ENCODE peak calls at places on chromosome 16, in ten cellular contexts. C, D, T, H, X, N, M, F, S and P are unnamed samples.

GRCh38 chr16:89887243-89887642 is 13.9 kb downstream of the TCF25 start:
- DNase-seq in C (no peak), D (no peak), T (no peak), H (no peak), X (no peak), N (no peak), M (no peak), F (no peak), S (no peak), P (no peak)

GRCh38 chr16:66832190-66832589 is 1.4 kb upstream of the NAE1 start:
- DNase-seq in C (no peak), D (no peak), T (no peak), H (no peak), X (no peak), N (no peak), M (no peak), F (no peak), S (no peak), P (peak)

GRCh38 chr16:63302841-63303240 is 1266.6 kb upstream of the CDH8 start:
- DNase-seq in C (no peak), D (no peak), T (no peak), H (no peak), X (no peak), N (no peak), M (no peak), F (no peak), S (no peak), P (no peak)

GRCh38 chr16:2963611-2964415 is at the start of gene KREMEN2:
- DNase-seq in C (no peak), D (peak), T (peak), H (no peak), X (no peak), N (no peak), M (no peak), F (no peak), S (peak), P (no peak)

GRCh38 chr16:85258616-85259015 is 146.3 kb upstream of the CIBAR2 start:
- DNase-seq in C (no peak), D (no peak), T (no peak), H (no peak), X (no peak), N (no peak), M (no peak), F (no peak), S (no peak), P (no peak)

GRCh38 chr16:7236824-7237410 is 95.7 kb upstream of the RBFOX1 start:
- DNase-seq in C (no peak), D (no peak), T (no peak), H (no peak), X (no peak), N (no peak), M (no peak), F (no peak), S (no peak), P (no peak)

GRCh38 chr16:63577891-63578290 is 1541.7 kb upstream of the CDH8 start:
- DNase-seq in C (no peak), D (no peak), T (no peak), H (no peak), X (no peak), N (no peak), M (no peak), F (no peak), S (no peak), P (no peak)

GRCh38 chr16:55000595-55000994 is 69.9 kb downstream of the IRX5 start:
- DNase-seq in C (no peak), D (no peak), T (peak), H (peak), X (peak), N (no peak), M (no peak), F (no peak), S (no peak), P (no peak)

GRCh38 chr16:24834459-24835335 is 11.1 kb upstream of the SLC5A11 start:
- DNase-seq in C (no peak), D (no peak), T (peak), H (peak), X (no peak), N (peak), M (no peak), F (no peak), S (peak), P (peak)

GRCh38 chr16:84803146-84803545 is 16.6 kb upstream of the CRISPLD2 start:
- DNase-seq in C (no peak), D (no peak), T (no peak), H (no peak), X (no peak), N (no peak), M (no peak), F (no peak), S (no peak), P (no peak)

GRCh38 chr16:66954097-66954659 is 6.9 kb upstream of the CES3 start:
- DNase-seq in C (peak), D (peak), T (peak), H (peak), X (no peak), N (peak), M (no peak), F (peak), S (peak), P (peak)

GRCh38 chr16:54928016-54928356 is 2.7 kb upstream of the IRX5 start:
- DNase-seq in C (no peak), D (no peak), T (peak), H (no peak), X (no peak), N (peak), M (no peak), F (no peak), S (peak), P (no peak)

GRCh38 chr16:24748242-24748641 is 18.8 kb downstream of the TNRC6A start:
- DNase-seq in C (peak), D (no peak), T (peak), H (peak), X (peak), N (no peak), M (no peak), F (peak), S (no peak), P (peak)

GRCh38 chr16:56355221-56355620 is 70.1 kb downstream of the AMFR start:
- DNase-seq in C (no peak), D (peak), T (no peak), H (no peak), X (no peak), N (no peak), M (peak), F (no peak), S (no peak), P (no peak)

GRCh38 chr16:525520-526180 is 1.9 kb upstream of the CAPN15 start:
- DNase-seq in C (no peak), D (no peak), T (peak), H (peak), X (peak), N (no peak), M (no peak), F (no peak), S (no peak), P (peak)

GRCh38 chr16:46620265-46621005 is 744 bp downstream of the SHCBP1 start:
- DNase-seq in C (no peak), D (no peak), T (peak), H (no peak), X (no peak), N (peak), M (no peak), F (no peak), S (no peak), P (peak)

GRCh38 chr16:56998861-56999260 is 9.5 kb downstream of the NLRC5 start:
- DNase-seq in C (no peak), D (no peak), T (no peak), H (no peak), X (no peak), N (no peak), M (no peak), F (no peak), S (no peak), P (no peak)

GRCh38 chr16:47834485-47835024 is 321.2 kb downstream of the ABCC12 start:
- DNase-seq in C (no peak), D (no peak), T (no peak), H (no peak), X (no peak), N (no peak), M (no peak), F (no peak), S (no peak), P (no peak)

GRCh38 chr16:7038475-7038874 is 294.2 kb upstream of the RBFOX1 start:
- DNase-seq in C (no peak), D (no peak), T (no peak), H (no peak), X (no peak), N (no peak), M (no peak), F (no peak), S (no peak), P (no peak)

DNA sequence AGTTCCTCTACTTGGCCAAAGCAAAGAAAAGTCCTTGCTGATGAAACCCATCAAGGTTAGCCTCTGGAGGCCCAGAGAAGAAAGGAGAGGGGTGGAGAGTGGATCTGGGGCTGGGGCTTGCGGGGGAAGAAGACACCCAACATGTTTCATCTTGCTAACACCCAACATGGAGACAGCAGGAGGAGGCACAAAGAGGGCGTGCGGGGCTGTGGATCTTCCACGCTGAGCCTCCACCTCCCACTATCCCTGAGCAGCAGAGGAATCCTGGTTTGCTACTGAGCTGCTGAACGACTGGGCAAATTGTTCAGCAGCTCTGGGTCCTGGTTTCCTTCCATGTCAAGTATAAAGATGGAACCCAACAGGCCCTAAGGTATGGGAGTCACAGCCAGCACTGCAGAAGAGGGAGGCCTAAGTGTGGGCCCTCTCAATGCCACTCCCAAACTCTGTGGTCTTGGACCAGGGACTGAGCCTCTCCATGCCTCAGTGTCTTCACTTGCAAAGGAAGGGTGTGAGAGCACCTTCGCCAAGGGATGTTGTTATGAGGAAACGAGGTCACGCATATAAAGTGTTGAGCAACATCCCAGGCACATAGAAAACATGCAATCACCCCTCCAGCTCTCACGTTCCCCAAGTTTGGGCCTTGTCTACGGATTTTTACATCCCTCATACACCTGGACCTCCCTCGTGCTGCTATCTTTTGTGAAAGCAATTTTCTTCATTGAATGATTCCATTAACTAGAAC is 122.5 kb downstream of the XYLT1 start:
- DNase-seq in C (no peak), D (no peak), T (no peak), H (no peak), X (no peak), N (no peak), M (no peak), F (no peak), S (no peak), P (no peak)
- H3K4me3 ChIP-seq in C (no peak), D (no peak), T (no peak), H (no peak), X (no peak), N (no peak), M (no peak), F (no peak), S (no peak), P (no peak)

GRCh38 chr16:20902426-20902825 is 1.9 kb downstream of the LYRM1 start:
- DNase-seq in C (no peak), D (no peak), T (no peak), H (no peak), X (no peak), N (no peak), M (no peak), F (no peak), S (no peak), P (no peak)
- H3K4me3 ChIP-seq in C (no peak), D (peak), T (no peak), H (no peak), X (no peak), N (no peak), M (peak), F (peak), S (no peak), P (no peak)

GRCh38 chr16:81553814-81554675 is 109.4 kb downstream of the CMIP start:
- DNase-seq in C (no peak), D (no peak), T (no peak), H (no peak), X (no peak), N (peak), M (no peak), F (no peak), S (no peak), P (peak)

GRCh38 chr16:81556715-81557284 is 112.2 kb downstream of the CMIP start:
- DNase-seq in C (no peak), D (no peak), T (no peak), H (peak), X (no peak), N (no peak), M (no peak), F (no peak), S (no peak), P (no peak)

GRCh38 chr16:81553080-81553813 is 108.6 kb downstream of the CMIP start:
- DNase-seq in C (no peak), D (no peak), T (peak), H (peak), X (no peak), N (no peak), M (no peak), F (no peak), S (no peak), P (no peak)

GRCh38 chr16:81555660-81556059 is 111.1 kb downstream of the CMIP start:
- DNase-seq in C (no peak), D (no peak), T (no peak), H (no peak), X (no peak), N (no peak), M (no peak), F (no peak), S (no peak), P (no peak)

GRCh38 chr16:81554993-81555392 is 110.4 kb downstream of the CMIP start:
- DNase-seq in C (no peak), D (no peak), T (no peak), H (no peak), X (no peak), N (no peak), M (no peak), F (no peak), S (no peak), P (no peak)
- H3K4me3 ChIP-seq in C (no peak), D (no peak), T (no peak), H (no peak), X (no peak), N (no peak), M (no peak), F (no peak), S (no peak), P (no peak)

DNA sequence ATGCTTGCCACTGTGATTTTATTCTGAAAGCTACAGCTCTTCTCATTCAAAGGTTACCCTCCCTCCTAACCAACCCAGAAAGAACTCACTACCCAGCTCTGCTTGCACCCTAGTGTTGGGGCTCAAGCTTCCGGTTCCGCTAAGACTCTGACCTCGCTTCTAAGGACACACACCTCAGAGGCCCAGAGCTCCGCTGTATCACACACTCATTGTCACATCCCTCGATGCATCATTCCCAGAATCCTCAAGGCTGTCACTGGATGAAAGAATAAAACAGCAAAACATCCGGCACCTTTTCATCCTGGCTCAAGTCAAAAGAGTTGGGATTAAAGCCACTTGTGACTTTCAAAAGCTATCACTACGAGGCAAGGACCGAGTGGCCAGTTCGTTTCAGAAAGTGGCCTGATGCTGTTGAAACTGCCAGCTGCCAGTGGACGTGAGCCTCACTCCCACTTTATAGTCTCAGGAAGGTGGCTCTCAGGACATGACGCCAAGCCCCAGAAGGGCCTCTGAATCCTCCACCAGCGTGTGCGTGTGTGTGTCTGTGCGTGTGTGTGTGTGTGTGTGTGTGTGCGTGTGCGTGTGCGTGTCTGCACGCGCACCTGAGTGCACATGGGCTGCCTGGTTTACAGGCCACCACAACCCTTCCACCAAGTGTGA is 29.0 kb downstream of the ZFHX3 start:
- DNase-seq in C (no peak), D (no peak), T (no peak), H (no peak), X (no peak), N (no peak), M (no peak), F (no peak), S (peak), P (no peak)
- H3K4me3 ChIP-seq in C (no peak), D (no peak), T (no peak), H (no peak), X (no peak), N (no peak), M (peak), F (peak), S (no peak), P (no peak)

DNA sequence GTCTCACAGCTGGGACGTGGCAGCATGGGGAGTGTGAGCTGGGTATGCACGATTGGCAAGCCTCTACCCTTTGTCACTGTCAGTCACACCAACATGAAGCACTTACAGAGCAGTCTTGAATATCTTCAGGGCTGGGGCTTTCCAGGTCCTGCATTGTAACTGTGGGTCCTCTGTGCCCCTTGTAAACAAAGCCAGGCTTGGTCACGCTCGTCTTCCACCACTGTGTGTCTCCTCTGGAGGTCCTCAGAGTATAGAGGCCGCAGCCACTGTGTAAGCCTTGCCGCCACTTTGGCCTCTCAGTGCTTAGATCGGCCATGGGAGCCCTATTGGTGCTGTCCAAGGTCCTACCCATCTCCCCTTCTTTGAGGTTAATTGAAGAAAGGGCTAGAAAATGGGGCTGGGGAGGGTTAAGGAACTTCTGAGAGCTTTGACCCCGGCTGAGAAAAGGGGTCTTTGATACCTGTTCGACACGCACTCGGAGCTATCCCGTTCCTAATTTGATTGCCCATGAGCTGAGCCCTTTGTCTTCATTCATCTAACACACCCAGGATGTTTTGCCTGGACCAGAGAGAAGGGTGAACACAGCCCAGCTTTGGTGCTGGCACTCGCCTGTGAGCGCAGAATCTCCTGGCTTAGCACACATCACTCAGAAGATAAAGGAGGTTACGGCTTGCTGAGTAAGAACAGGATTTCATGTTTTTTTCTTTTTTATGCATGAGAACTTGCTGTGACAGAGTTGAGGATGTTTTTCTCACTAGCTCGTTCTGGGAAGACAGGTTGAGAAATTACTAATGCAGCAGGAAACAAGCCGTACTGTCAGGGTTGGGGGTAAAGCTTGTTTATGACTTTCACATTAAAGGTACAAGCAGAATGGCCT is 267.9 kb downstream of the CPPED1 start:
- DNase-seq in C (no peak), D (no peak), T (no peak), H (no peak), X (no peak), N (no peak), M (no peak), F (no peak), S (peak), P (no peak)
- H3K4me3 ChIP-seq in C (no peak), D (no peak), T (no peak), H (no peak), X (no peak), N (no peak), M (no peak), F (no peak), S (no peak), P (no peak)

DNA sequence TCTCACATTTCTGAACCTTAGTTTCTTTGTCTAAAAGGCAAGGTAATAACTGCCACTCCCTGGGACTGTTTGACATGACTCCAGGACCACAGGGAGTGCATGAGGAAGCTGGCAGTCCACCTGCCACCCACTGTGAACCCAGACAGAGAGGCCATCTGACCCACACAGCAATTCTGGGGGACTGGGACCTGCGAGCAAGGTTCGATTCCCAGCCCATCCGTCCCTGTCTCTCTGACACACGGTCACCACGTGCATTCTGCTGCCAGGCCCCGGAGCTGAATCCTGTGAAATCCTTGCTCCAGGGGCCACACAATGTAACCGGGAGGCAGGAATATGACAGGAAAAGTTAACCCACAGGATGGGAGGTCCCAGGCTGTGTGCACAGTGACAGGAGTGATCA is 218.8 kb upstream of the FOXF1 start:
- DNase-seq in C (no peak), D (no peak), T (no peak), H (no peak), X (no peak), N (no peak), M (no peak), F (no peak), S (no peak), P (no peak)
- H3K4me3 ChIP-seq in C (no peak), D (no peak), T (no peak), H (no peak), X (no peak), N (no peak), M (no peak), F (no peak), S (no peak), P (no peak)

DNA sequence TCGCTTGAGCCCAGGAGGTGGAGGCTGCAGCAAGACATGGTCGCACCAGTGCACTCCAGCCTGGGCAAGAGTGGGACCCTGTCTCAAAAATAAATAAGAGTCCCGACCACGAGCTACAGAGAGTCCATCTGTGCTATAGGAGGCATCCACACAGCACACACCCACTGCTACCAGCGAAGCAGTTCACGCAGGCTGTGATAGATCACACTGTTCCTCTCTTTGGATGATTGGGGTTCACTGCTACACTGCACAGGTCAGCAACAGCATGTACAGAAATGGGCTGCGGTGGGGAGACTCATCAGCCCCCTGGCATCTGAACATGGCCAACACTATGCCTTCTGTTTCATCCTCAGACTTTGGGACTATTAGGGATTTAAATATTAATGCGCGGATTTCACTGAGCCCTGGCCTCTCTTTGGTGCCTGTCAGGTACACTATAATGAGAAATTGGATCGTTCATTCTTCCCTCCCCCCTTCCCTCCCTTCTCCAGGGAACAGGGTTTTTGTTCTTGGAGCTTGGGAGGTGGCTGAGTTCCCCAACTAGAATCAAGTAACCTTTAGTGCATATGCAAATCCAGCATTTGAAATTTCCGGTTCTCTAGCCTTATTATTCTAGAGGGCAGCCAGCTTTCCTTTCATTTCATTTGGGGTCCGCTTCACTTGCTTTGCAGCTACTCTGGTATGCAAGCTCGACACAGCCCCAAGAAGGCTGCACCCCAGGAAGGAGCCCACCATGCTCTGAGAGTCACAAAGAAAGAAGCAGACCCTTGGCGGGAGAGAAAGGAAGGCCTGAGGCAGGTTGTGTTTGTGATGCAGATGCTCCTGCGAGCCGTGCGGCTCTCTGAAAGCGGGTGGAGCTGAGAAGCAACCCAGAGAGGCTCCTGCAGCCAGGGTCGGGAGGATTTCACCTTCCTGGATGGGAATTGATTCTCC is 34.1 kb downstream of the PMM2 start:
- DNase-seq in C (no peak), D (no peak), T (no peak), H (no peak), X (no peak), N (no peak), M (no peak), F (no peak), S (no peak), P (no peak)
- H3K4me3 ChIP-seq in C (no peak), D (no peak), T (no peak), H (no peak), X (no peak), N (no peak), M (no peak), F (no peak), S (no peak), P (no peak)